ENCODE peak calls at places on chromosomes 11 and 22, in four cellular contexts. One of them, this sample, is unnamed. For H3K4me1, the result is how much of the 10 kb centered on the place peaks cover.

GRCh38 chr11:9332655-9333054 is 18.3 kb upstream of the TMEM41B start:
- DNase-seq in fibroblast of lung: no peak
- DNase-seq in heart right ventricle: no peak
- DNase-seq in SK-N-SH: no peak
- DNase-seq in this sample: no peak

GRCh38 chr11:48020092-48020755 is 39.9 kb downstream of the PTPRJ start:
- DNase-seq in SK-N-SH: no peak
- DNase-seq in fibroblast of lung: no peak
- DNase-seq in heart right ventricle: no peak
- DNase-seq in this sample: no peak

GRCh38 chr11:34407121-34407813 is 31.5 kb upstream of the CAT start:
- DNase-seq in fibroblast of lung: no peak
- DNase-seq in heart right ventricle: no peak
- DNase-seq in SK-N-SH: no peak
- DNase-seq in this sample: no peak

GRCh38 chr11:126585388-126586302 is 230.2 kb downstream of the ST3GAL4 start:
- DNase-seq in fibroblast of lung: peak
- DNase-seq in heart right ventricle: peak
- DNase-seq in SK-N-SH: peak
- DNase-seq in this sample: peak

GRCh38 chr22:20418211-20418788 is 19.3 kb downstream of the SCARF2 start:
- DNase-seq in fibroblast of lung: peak
- DNase-seq in SK-N-SH: peak
- DNase-seq in heart right ventricle: peak
- DNase-seq in this sample: peak

GRCh38 chr22:21025266-21025665 is 7.1 kb downstream of the SLC7A4 start:
- DNase-seq in heart right ventricle: no peak
- DNase-seq in SK-N-SH: no peak
- DNase-seq in fibroblast of lung: no peak
- DNase-seq in this sample: no peak

GRCh38 chr22:45125198-45125597 is 38.5 kb upstream of the NUP50 start:
- DNase-seq in heart right ventricle: no peak
- DNase-seq in SK-N-SH: no peak
- DNase-seq in fibroblast of lung: peak
- DNase-seq in this sample: no peak

GRCh38 chr22:39520874-39521857 is 804 bp downstream of the ATF4 start:
- DNase-seq in heart right ventricle: peak
- DNase-seq in SK-N-SH: peak
- DNase-seq in fibroblast of lung: peak
- DNase-seq in this sample: peak

GRCh38 chr22:37455896-37456295 is 28.6 kb upstream of the ELFN2 start:
- DNase-seq in fibroblast of lung: peak
- DNase-seq in heart right ventricle: no peak
- DNase-seq in SK-N-SH: no peak
- DNase-seq in this sample: no peak

GRCh38 chr22:31084811-31085492 is 3.8 kb downstream of the SMTN start:
- DNase-seq in fibroblast of lung: peak
- DNase-seq in heart right ventricle: peak
- DNase-seq in SK-N-SH: peak
- DNase-seq in this sample: peak

GRCh38 chr22:19892249-19892879 is 37.7 kb upstream of the GNB1L start:
- DNase-seq in fibroblast of lung: peak
- DNase-seq in heart right ventricle: no peak
- DNase-seq in SK-N-SH: peak
- DNase-seq in this sample: no peak

GRCh38 chr11:70567680-70568503 is 169.6 kb downstream of the CTTN start:
- DNase-seq in heart right ventricle: peak
- DNase-seq in fibroblast of lung: peak
- DNase-seq in SK-N-SH: no peak
- DNase-seq in this sample: peak

GRCh38 chr11:65778431-65778900 is 2.3 kb downstream of the AP5B1 start:
- DNase-seq in SK-N-SH: no peak
- DNase-seq in fibroblast of lung: no peak
- DNase-seq in heart right ventricle: no peak
- DNase-seq in this sample: no peak

GRCh38 chr11:19953909-19954308 is 206.4 kb downstream of the DBX1 start:
- DNase-seq in fibroblast of lung: peak
- DNase-seq in SK-N-SH: no peak
- DNase-seq in heart right ventricle: no peak
- DNase-seq in this sample: no peak

GRCh38 chr22:30208631-30209603 is 37.6 kb downstream of the LIF start:
- DNase-seq in fibroblast of lung: peak
- DNase-seq in heart right ventricle: peak
- DNase-seq in SK-N-SH: peak
- DNase-seq in this sample: peak

GRCh38 chr11:68759991-68760390 is 8.7 kb upstream of the TESMIN start:
- DNase-seq in fibroblast of lung: no peak
- DNase-seq in heart right ventricle: no peak
- DNase-seq in SK-N-SH: no peak
- DNase-seq in this sample: no peak

GRCh38 chr22:48941903-48942625 is 885.6 kb downstream of the BRD1 start:
- DNase-seq in heart right ventricle: no peak
- DNase-seq in SK-N-SH: no peak
- DNase-seq in fibroblast of lung: no peak
- DNase-seq in this sample: no peak

GRCh38 chr22:44037519-44038370 is 13.6 kb downstream of the PARVB start:
- DNase-seq in SK-N-SH: no peak
- DNase-seq in heart right ventricle: no peak
- DNase-seq in fibroblast of lung: peak
- DNase-seq in this sample: peak

GRCh38 chr22:19543970-19544708 is 19.9 kb upstream of the CLDN5 start:
- DNase-seq in heart right ventricle: no peak
- DNase-seq in fibroblast of lung: no peak
- DNase-seq in SK-N-SH: peak
- DNase-seq in this sample: no peak

GRCh38 chr22:30392661-30393321 is 4.0 kb upstream of the SEC14L2 start:
- DNase-seq in SK-N-SH: no peak
- DNase-seq in fibroblast of lung: no peak
- DNase-seq in heart right ventricle: no peak
- DNase-seq in this sample: no peak

GRCh38 chr11:86056262-86056911 is 12.5 kb downstream of the PICALM start:
- DNase-seq in SK-N-SH: no peak
- DNase-seq in heart right ventricle: no peak
- DNase-seq in fibroblast of lung: no peak
- DNase-seq in this sample: no peak

GRCh38 chr11:38182126-38182907 is 1584.3 kb upstream of the RAG2 start:
- DNase-seq in heart right ventricle: no peak
- DNase-seq in SK-N-SH: no peak
- DNase-seq in fibroblast of lung: peak
- DNase-seq in this sample: no peak

GRCh38 chr11:2173150-2173693 is 1.6 kb upstream of the TH start:
- DNase-seq in SK-N-SH: no peak
- DNase-seq in heart right ventricle: no peak
- DNase-seq in fibroblast of lung: no peak
- DNase-seq in this sample: no peak

GRCh38 chr22:47277001-47277400 is 514.6 kb downstream of the TBC1D22A start:
- DNase-seq in fibroblast of lung: no peak
- DNase-seq in heart right ventricle: no peak
- DNase-seq in SK-N-SH: no peak
- DNase-seq in this sample: no peak

GRCh38 chr11:44955019-44955738 is 4.5 kb upstream of the TP53I11 start:
- DNase-seq in fibroblast of lung: peak
- DNase-seq in SK-N-SH: no peak
- DNase-seq in heart right ventricle: peak
- DNase-seq in this sample: no peak

GRCh38 chr11:125950696-125951645 is 5.1 kb downstream of the VSIG10L2 start:
- DNase-seq in SK-N-SH: peak
- DNase-seq in heart right ventricle: peak
- DNase-seq in fibroblast of lung: no peak
- DNase-seq in this sample: peak

GRCh38 chr11:76008474-76008873 is 193.5 kb downstream of the UVRAG start:
- DNase-seq in fibroblast of lung: peak
- DNase-seq in heart right ventricle: no peak
- DNase-seq in SK-N-SH: no peak
- DNase-seq in this sample: no peak

GRCh38 chr22:23831781-23832180 is 7.0 kb downstream of the DERL3 start:
- DNase-seq in fibroblast of lung: no peak
- DNase-seq in SK-N-SH: peak
- DNase-seq in heart right ventricle: no peak
- DNase-seq in this sample: peak

GRCh38 chr22:21103633-21104032 is 57.9 kb downstream of the LRRC74B start:
- DNase-seq in fibroblast of lung: no peak
- DNase-seq in SK-N-SH: no peak
- DNase-seq in heart right ventricle: no peak
- DNase-seq in this sample: no peak

GRCh38 chr22:43213066-43213465 is 26.1 kb upstream of the TTLL12 start:
- DNase-seq in fibroblast of lung: no peak
- DNase-seq in heart right ventricle: no peak
- DNase-seq in SK-N-SH: no peak
- DNase-seq in this sample: no peak

GRCh38 chr22:41576877-41577276 is 12.8 kb downstream of the PMM1 start:
- DNase-seq in SK-N-SH: peak
- DNase-seq in fibroblast of lung: peak
- DNase-seq in heart right ventricle: peak
- DNase-seq in this sample: peak

GRCh38 chr11:44658451-44658850 is 68.3 kb upstream of the TSPAN18 start:
- DNase-seq in SK-N-SH: peak
- DNase-seq in fibroblast of lung: no peak
- DNase-seq in heart right ventricle: no peak
- DNase-seq in this sample: peak

GRCh38 chr22:26482171-26482570 is 1.4 kb downstream of the HPS4 start:
- DNase-seq in SK-N-SH: no peak
- DNase-seq in fibroblast of lung: no peak
- DNase-seq in heart right ventricle: no peak
- DNase-seq in this sample: no peak

GRCh38 chr11:44634401-44635281 is 69.2 kb downstream of the CD82 start:
- DNase-seq in heart right ventricle: peak
- DNase-seq in SK-N-SH: peak
- DNase-seq in fibroblast of lung: peak
- DNase-seq in this sample: peak

GRCh38 chr11:43738600-43739409 is 58.3 kb downstream of the HSD17B12 start:
- DNase-seq in fibroblast of lung: peak
- DNase-seq in SK-N-SH: no peak
- DNase-seq in heart right ventricle: no peak
- DNase-seq in this sample: peak

GRCh38 chr22:33038131-33038772 is 19.9 kb downstream of the SYN3 start:
- DNase-seq in heart right ventricle: no peak
- DNase-seq in SK-N-SH: peak
- DNase-seq in fibroblast of lung: no peak
- DNase-seq in this sample: no peak

GRCh38 chr11:88051386-88051785 is 123.9 kb downstream of the RAB38 start:
- DNase-seq in fibroblast of lung: peak
- DNase-seq in heart right ventricle: no peak
- DNase-seq in SK-N-SH: no peak
- DNase-seq in this sample: no peak

GRCh38 chr11:44309483-44310197 is at the start of gene ALX4:
- DNase-seq in heart right ventricle: peak
- DNase-seq in SK-N-SH: peak
- DNase-seq in fibroblast of lung: peak
- DNase-seq in this sample: no peak

GRCh38 chr22:46674367-46674781 is 54.2 kb downstream of the GRAMD4 start:
- DNase-seq in SK-N-SH: no peak
- DNase-seq in fibroblast of lung: no peak
- DNase-seq in heart right ventricle: peak
- DNase-seq in this sample: no peak

GRCh38 chr22:20091690-20092476 is 11.8 kb downstream of the DGCR8 start:
- DNase-seq in fibroblast of lung: no peak
- DNase-seq in SK-N-SH: no peak
- DNase-seq in heart right ventricle: no peak
- DNase-seq in this sample: no peak

GRCh38 chr11:33376331-33377099 is 119.3 kb downstream of the HIPK3 start:
- DNase-seq in heart right ventricle: peak
- DNase-seq in SK-N-SH: peak
- DNase-seq in fibroblast of lung: peak
- DNase-seq in this sample: no peak
- H3K4me3 ChIP-seq in heart right ventricle: peak
- H3K4me3 ChIP-seq in SK-N-SH: peak
- H3K4me3 ChIP-seq in fibroblast of lung: peak
- H3K4me3 ChIP-seq in this sample: no peak

GRCh38 chr11:118437736-118438125 is 1.4 kb downstream of the KMT2A start:
- DNase-seq in heart right ventricle: peak
- DNase-seq in SK-N-SH: peak
- DNase-seq in fibroblast of lung: peak
- DNase-seq in this sample: peak
- H3K4me1 ChIP-seq in heart right ventricle: half or more
- H3K4me1 ChIP-seq in SK-N-SH: under half
- H3K4me1 ChIP-seq in fibroblast of lung: under half
- H3K4me1 ChIP-seq in this sample: under half

DNA sequence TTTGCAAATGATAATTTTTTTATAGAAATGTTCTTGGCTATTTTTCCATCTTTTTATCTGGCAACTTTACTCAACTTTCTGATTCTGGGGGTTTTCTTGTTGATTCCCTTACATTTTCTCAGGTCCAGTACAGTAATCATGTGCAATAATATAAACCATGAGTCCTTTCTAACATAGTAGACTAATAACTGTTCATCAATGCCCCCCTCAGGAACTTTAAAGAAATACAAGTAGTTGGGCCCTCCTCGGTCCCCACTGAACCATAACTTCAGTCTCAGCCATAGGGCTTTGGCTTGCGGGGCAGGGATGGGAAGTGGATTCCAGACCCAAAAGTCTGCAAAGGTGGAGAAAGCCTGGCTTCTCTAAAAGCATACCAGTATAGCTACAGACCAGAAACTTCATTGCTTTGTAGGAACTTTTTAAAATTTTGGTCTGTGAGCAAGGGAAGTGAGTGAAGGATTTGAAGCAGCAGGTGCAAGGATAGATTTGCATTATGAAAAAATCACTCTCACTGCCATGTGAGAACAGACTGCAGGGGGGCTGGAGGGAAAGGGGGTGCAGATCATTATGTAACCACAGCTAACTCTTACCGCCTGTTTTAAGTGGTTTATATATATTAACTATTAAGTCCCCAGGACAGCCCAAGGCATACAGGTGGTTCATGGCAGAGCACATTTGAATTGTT is 10.5 kb upstream of the TUB start:
- DNase-seq in SK-N-SH: peak
- DNase-seq in heart right ventricle: no peak
- DNase-seq in fibroblast of lung: peak
- DNase-seq in this sample: no peak
- TF ChIP-seq CTCF in SK-N-SH: peak
- TF ChIP-seq CTCF in heart right ventricle: peak
- TF ChIP-seq CTCF in fibroblast of lung: peak
- TF ChIP-seq CTCF in this sample: no peak

GRCh38 chr11:123233280-123233977 is 38.4 kb upstream of the CLMP start:
- DNase-seq in fibroblast of lung: no peak
- DNase-seq in SK-N-SH: no peak
- DNase-seq in heart right ventricle: no peak
- DNase-seq in this sample: no peak

GRCh38 chr11:123233978-123234340 is 38.9 kb upstream of the CLMP start:
- DNase-seq in SK-N-SH: no peak
- DNase-seq in fibroblast of lung: no peak
- DNase-seq in heart right ventricle: no peak
- DNase-seq in this sample: no peak

GRCh38 chr11:123235117-123235686 is 40.2 kb upstream of the CLMP start:
- DNase-seq in SK-N-SH: peak
- DNase-seq in heart right ventricle: peak
- DNase-seq in fibroblast of lung: no peak
- DNase-seq in this sample: no peak

GRCh38 chr11:123238297-123238696 is 43.2 kb upstream of the CLMP start:
- DNase-seq in SK-N-SH: no peak
- DNase-seq in heart right ventricle: peak
- DNase-seq in fibroblast of lung: no peak
- DNase-seq in this sample: no peak

GRCh38 chr11:123235687-123236261 is 40.7 kb upstream of the CLMP start:
- DNase-seq in fibroblast of lung: peak
- DNase-seq in SK-N-SH: no peak
- DNase-seq in heart right ventricle: no peak
- DNase-seq in this sample: no peak
- H3K4me3 ChIP-seq in fibroblast of lung: peak
- H3K4me3 ChIP-seq in SK-N-SH: peak
- H3K4me3 ChIP-seq in heart right ventricle: no peak
- H3K4me3 ChIP-seq in this sample: no peak

This sample was measured in adrenal gland.